ENCODE peak calls at places on chromosome 20, in eight cellular contexts. P is CD8-positive, alpha-beta T cell; N is heart left ventricle; Y is upper lobe of right lung; L is heart right ventricle; Z is OCI-LY7; U is upper lobe of left lung; T is neural progenitor cell. O is an unnamed sample.
A peak's percentile ranks its signal among the peaks of the same experiment; 100 is the strongest.

GRCh38 chr20:33725607-33726264 is 5.6 kb upstream of the PXMP4 start:
- DNase-seq in P (no peak), N (no peak), Y (no peak), L (no peak), Z (no peak), U (peak; percentile 64), T (no peak), O (no peak)

GRCh38 chr20:62995481-62995880 is 11.3 kb downstream of the BHLHE23 start:
- DNase-seq in P (no peak), N (no peak), Y (no peak), L (no peak), Z (no peak), U (no peak), T (no peak), O (no peak)

GRCh38 chr20:58639182-58640146 is 11.6 kb upstream of the STX16 start:
- DNase-seq in P (no peak), N (no peak), Y (peak; percentile 40), L (no peak), Z (no peak), U (peak; percentile 2), T (no peak), O (no peak)

GRCh38 chr20:52814371-52814770 is 157.8 kb upstream of the TSHZ2 start:
- DNase-seq in P (no peak), N (no peak), Y (no peak), L (no peak), Z (no peak), U (no peak), T (no peak), O (no peak)

GRCh38 chr20:41897708-41898107 is 279.5 kb upstream of the CHD6 start:
- DNase-seq in P (no peak), N (no peak), Y (no peak), L (no peak), Z (no peak), U (no peak), T (no peak), O (no peak)

GRCh38 chr20:61556116-61556515 is 304.1 kb downstream of the CDH4 start:
- DNase-seq in P (no peak), N (no peak), Y (no peak), L (no peak), Z (no peak), U (no peak), T (no peak), O (peak; percentile 79)

GRCh38 chr20:35497780-35498189 is 31.7 kb downstream of the C20orf173 start:
- DNase-seq in P (no peak), N (peak; percentile 84), Y (peak; percentile 49), L (peak; percentile 64), Z (no peak), U (no peak), T (no peak), O (no peak)

GRCh38 chr20:21373436-21373835 is 23.9 kb downstream of the NKX2-4 start:
- DNase-seq in P (no peak), N (no peak), Y (no peak), L (no peak), Z (no peak), U (no peak), T (no peak), O (no peak)

GRCh38 chr20:35968930-35969329 is 540 bp downstream of the CNBD2 start:
- DNase-seq in P (no peak), N (no peak), Y (no peak), L (no peak), Z (no peak), U (no peak), T (no peak), O (no peak)

GRCh38 chr20:44460795-44461141 is 14.9 kb upstream of the TTPAL start:
- DNase-seq in P (no peak), N (no peak), Y (no peak), L (no peak), Z (peak; percentile 56), U (no peak), T (peak; percentile 46), O (no peak)

GRCh38 chr20:1961374-1961773 is 32.5 kb downstream of the PDYN start:
- DNase-seq in P (no peak), N (no peak), Y (no peak), L (no peak), Z (no peak), U (no peak), T (no peak), O (no peak)

GRCh38 chr20:1964061-1964460 is 29.8 kb downstream of the PDYN start:
- DNase-seq in P (no peak), N (no peak), Y (no peak), L (no peak), Z (no peak), U (peak; percentile 60), T (no peak), O (no peak)

GRCh38 chr20:1968958-1969357 is 24.9 kb downstream of the PDYN start:
- DNase-seq in P (no peak), N (no peak), Y (no peak), L (no peak), Z (no peak), U (no peak), T (peak; percentile 61), O (no peak)

GRCh38 chr20:1965520-1966278 is 28.2 kb downstream of the PDYN start:
- DNase-seq in P (peak; percentile 84), N (peak; percentile 84), Y (peak; percentile 86), L (peak; percentile 71), Z (peak; percentile 86), U (peak; percentile 69), T (peak; percentile 90), O (peak; percentile 16)

DNA sequence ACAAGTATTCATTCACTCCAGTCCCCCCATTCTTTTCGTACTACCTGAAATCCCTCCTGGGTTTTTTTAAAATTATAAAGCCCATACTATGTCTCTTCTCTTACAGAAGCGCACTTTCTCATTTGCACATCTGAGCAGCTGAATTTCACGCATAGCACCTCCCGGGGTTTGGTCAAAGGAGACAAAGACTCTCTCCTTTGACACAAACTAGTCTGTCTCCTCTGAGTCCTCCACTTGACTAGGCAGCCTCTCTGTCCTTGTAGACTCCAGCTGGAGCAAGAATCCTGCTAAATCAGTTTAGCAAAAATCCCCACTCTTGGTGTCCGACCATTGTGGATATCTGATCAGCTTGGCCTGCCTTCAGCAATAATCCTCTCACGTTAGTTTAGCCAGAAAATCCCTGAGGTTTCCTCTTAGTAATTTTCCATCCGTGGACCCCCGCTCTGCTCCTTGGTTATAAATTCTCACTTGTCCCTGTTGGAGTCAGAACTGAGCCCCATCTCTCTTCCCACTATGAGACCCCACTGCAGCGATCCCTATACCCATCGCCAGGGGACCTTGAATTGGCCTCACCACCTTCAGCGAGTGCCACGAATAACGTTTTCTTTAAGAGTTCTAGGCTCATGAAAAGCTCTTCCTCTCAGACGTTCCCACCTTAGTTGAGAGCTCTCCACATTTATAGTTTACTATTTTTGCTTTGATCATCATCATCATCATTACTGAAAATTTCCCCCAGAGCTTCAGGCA is 29.0 kb downstream of the PDYN start:
- DNase-seq in P (no peak), N (no peak), Y (no peak), L (no peak), Z (no peak), U (no peak), T (peak; percentile 58), O (no peak)
- TF ChIP-seq CTCF in P (no peak), N (no peak), Y (no peak), L (no peak), Z (no peak), U (no peak), T (peak; percentile 37), O (peak; percentile 35)

DNA sequence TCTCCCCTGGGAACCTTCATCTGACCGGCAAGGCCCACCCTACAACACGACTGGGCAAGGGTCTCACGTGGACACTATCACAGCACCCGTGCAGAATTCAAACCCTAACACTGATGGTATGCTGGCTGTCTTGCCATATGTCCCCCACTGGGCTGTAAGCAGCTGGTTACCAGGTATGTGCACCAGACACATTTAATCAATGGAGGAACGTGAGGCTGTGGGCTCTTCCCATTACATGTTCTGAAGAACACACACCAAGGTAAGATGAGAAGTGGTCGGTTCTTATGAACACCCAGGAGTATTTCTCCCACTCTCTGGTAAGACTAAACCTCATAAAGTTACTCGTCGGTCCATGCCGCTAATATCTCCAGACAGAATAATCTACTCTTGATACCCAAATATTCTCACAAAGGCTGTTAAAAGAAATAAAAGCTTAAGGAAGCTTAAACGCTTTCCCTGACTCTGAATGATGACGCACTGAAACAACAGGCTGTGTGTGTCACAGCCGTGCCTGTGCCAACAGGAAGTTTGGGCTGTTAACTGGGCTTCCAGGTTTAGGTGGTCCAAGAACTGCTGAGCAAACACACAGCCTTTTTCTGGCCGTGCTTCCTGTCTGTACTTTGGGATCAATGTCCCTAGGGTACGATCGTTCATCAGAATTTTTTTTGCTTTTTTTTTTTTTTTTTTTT is 75.3 kb downstream of the SLC23A2 start:
- DNase-seq in P (no peak), N (peak; percentile 68), Y (no peak), L (peak; percentile 78), Z (no peak), U (peak; percentile 42), T (no peak), O (no peak)
- H3K27ac ChIP-seq in P (no peak overlapping the region), N (peak overlapping the region; percentile 50), Y (peak overlapping the region; percentile 25), L (peak overlapping the region; percentile 77), Z (no peak overlapping the region), U (no peak overlapping the region), T (no peak overlapping the region), O (no peak overlapping the region)

GRCh38 chr20:39874049-39874893 is 814.8 kb downstream of the MAFB start:
- DNase-seq in P (no peak), N (peak; percentile 73), Y (peak; percentile 67), L (peak; percentile 88), Z (peak; percentile 52), U (peak; percentile 61), T (peak; percentile 94), O (peak; percentile 73)
- TF ChIP-seq CTCF in P (no peak), N (peak; percentile 92), Y (peak; percentile 80), L (peak; percentile 85), Z (peak; percentile 79), U (peak; percentile 65), T (peak; percentile 93), O (peak; percentile 94)

GRCh38 chr20:39829255-39829654 is 859.8 kb downstream of the MAFB start:
- DNase-seq in P (no peak), N (no peak), Y (no peak), L (peak; percentile 11), Z (no peak), U (no peak), T (peak; percentile 60), O (no peak)
- H3K27ac ChIP-seq in P (no peak overlapping the region), N (no peak overlapping the region), Y (no peak overlapping the region), L (no peak overlapping the region), Z (no peak overlapping the region), U (no peak overlapping the region), T (no peak overlapping the region), O (no peak overlapping the region)

GRCh38 chr20:43205699-43206098 is 16.0 kb upstream of the PTPRT start:
- DNase-seq in P (no peak), N (no peak), Y (no peak), L (no peak), Z (no peak), U (no peak), T (no peak), O (no peak)
- TF ChIP-seq CTCF in P (no peak), N (no peak), Y (no peak), L (no peak), Z (peak; percentile 59), U (no peak), T (peak; percentile 14), O (peak; percentile 6)

DNA sequence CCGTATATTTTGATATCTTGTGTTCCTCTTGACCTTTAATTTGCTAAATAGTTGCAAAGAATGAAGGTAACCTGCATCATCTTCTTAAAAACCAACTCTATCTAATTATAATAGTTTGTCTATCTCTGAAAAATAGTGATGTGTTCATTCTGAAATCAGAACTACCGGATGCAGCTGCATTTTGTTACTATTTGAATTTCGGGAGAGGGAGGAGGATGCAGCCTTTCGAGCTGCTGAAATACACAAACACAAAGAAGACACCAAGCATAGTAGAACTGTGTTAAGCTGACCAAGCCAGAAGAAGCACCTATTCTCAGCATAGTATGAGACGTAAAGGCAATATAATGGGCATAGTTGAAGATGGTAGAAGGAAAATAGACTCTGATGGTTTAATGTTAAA is 33.1 kb downstream of the PTPN1 start:
- DNase-seq in P (no peak), N (no peak), Y (no peak), L (no peak), Z (peak; percentile 65), U (no peak), T (no peak), O (no peak)
- H3K27ac ChIP-seq in P (no peak overlapping the region), N (no peak overlapping the region), Y (peak overlapping the region; percentile 71), L (no peak overlapping the region), Z (no peak overlapping the region), U (peak overlapping the region; percentile 72), T (no peak overlapping the region), O (no peak overlapping the region)

O was measured in AG04450.